ENCODE peak calls at places on chromosomes 16 and 17, in six cellular contexts. U is A549, A is K562, R is HepG2, P is GM12878, V is endothelial cell of umbilical vein. Q is an unnamed sample.

GRCh38 chr17:74466111-74466784 is at the start of gene CD300A:
- DNase-seq in U (no peak), A (no peak), R (no peak), P (no peak), V (no peak), Q (peak; percentile 87)

GRCh38 chr16:57192146-57192545 is 6.0 kb downstream of the RSPRY1 start:
- DNase-seq in U (no peak), A (no peak), R (no peak), P (no peak), V (no peak), Q (no peak)

GRCh38 chr17:72118588-72119279 is 2.1 kb upstream of the SOX9 start:
- DNase-seq in U (peak; percentile 79), A (peak; percentile 50), R (peak; percentile 75), P (peak; percentile 15), V (peak; percentile 37), Q (peak; percentile 49)

GRCh38 chr17:29619251-29619650 is 3.5 kb downstream of the CORO6 start:
- DNase-seq in U (no peak), A (no peak), R (no peak), P (no peak), V (peak; percentile 42), Q (peak; percentile 72)

GRCh38 chr16:30972872-30973271 is 12.1 kb upstream of the HSD3B7 start:
- DNase-seq in U (peak; percentile 32), A (no peak), R (peak; percentile 38), P (no peak), V (no peak), Q (no peak)

GRCh38 chr17:32551186-32551955 is 64.6 kb downstream of the CDK5R1 start:
- DNase-seq in U (no peak), A (no peak), R (no peak), P (peak; percentile 71), V (peak; percentile 76), Q (peak; percentile 67)

GRCh38 chr17:4594406-4595349 is 10.3 kb downstream of the SMTNL2 start:
- DNase-seq in U (no peak), A (peak; percentile 64), R (no peak), P (no peak), V (no peak), Q (no peak)

GRCh38 chr17:81295678-81296381 is 723 bp upstream of the SLC38A10 start:
- DNase-seq in U (peak; percentile 91), A (no peak), R (peak; percentile 53), P (no peak), V (peak; percentile 50), Q (peak; percentile 70)

GRCh38 chr17:14067347-14067746 is 2.0 kb upstream of the COX10 start:
- DNase-seq in U (no peak), A (no peak), R (no peak), P (no peak), V (no peak), Q (no peak)

GRCh38 chr17:50479522-50480141 is 972 bp downstream of the RSAD1 start:
- DNase-seq in U (peak; percentile 97), A (peak; percentile 84), R (peak; percentile 87), P (peak; percentile 32), V (peak; percentile 72), Q (peak; percentile 90)

GRCh38 chr16:29126057-29126494 is 141.2 kb downstream of the LAT start:
- DNase-seq in U (no peak), A (no peak), R (no peak), P (no peak), V (no peak), Q (peak; percentile 9)

GRCh38 chr17:41919165-41919817 is 540 bp upstream of the ACLY start:
- DNase-seq in U (peak; percentile 86), A (peak; percentile 66), R (peak; percentile 65), P (peak; percentile 75), V (no peak), Q (no peak)

DNA sequence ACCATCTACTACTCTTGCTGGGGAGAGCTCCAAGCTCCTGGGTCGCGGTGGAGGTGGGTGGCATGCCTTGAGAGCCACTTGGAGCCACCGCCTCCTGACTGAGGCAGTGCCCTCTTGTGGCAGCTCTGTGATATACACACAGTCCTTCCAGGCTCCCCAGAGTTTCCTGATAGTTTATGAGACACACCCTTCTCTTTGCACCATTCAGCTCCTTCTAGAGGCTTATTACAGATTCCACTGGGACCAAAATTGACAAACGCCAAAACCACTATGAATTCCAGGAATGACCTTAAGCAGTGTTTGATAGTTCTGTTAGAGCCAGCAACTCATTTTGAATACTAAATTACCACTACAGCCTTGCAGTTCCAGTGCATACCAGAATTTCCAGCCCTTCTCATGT is 170.1 kb upstream of the CDH13 start:
- DNase-seq in U (peak; percentile 52), A (peak; percentile 74), R (peak; percentile 50), P (no peak), V (peak; percentile 62), Q (peak; percentile 63)
- TF ChIP-seq CTCF in U (peak; percentile 59), A (peak; percentile 67), R (peak; percentile 84), P (peak; percentile 67), V (peak; percentile 89), Q (peak; percentile 87)

GRCh38 chr17:56125830-56126819 is 27.1 kb upstream of the ANKFN1 start:
- DNase-seq in U (no peak), A (no peak), R (peak; percentile 27), P (no peak), V (peak; percentile 56), Q (peak; percentile 71)

GRCh38 chr17:56130030-56130429 is 23.2 kb upstream of the ANKFN1 start:
- DNase-seq in U (no peak), A (no peak), R (no peak), P (no peak), V (no peak), Q (no peak)

GRCh38 chr17:56136316-56136715 is 17.0 kb upstream of the ANKFN1 start:
- DNase-seq in U (no peak), A (no peak), R (no peak), P (no peak), V (no peak), Q (no peak)

DNA sequence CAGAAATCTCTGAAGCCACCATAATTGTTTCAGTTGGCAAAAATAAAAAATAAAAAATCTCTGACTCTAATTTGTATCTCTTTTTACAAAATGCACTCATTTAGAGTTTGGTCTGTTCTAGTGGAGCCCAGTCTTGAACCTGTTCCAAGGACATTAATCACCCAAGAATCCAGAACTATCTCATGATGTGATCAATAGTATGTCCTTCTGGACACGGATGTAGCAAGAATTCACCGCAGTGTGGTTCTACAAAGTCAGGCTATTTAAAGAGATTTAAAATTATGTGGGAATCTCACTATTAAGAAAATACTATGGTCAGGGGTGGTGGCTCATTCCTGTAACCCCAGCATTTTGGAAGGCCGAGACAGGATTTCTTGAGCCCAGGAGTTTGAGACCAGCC is 21.8 kb upstream of the ANKFN1 start:
- DNase-seq in U (no peak), A (no peak), R (no peak), P (no peak), V (no peak), Q (no peak)
- TF ChIP-seq MYC in U (no peak), A (no peak), R (no peak), P (no peak), V (no peak), Q (no peak)

DNA sequence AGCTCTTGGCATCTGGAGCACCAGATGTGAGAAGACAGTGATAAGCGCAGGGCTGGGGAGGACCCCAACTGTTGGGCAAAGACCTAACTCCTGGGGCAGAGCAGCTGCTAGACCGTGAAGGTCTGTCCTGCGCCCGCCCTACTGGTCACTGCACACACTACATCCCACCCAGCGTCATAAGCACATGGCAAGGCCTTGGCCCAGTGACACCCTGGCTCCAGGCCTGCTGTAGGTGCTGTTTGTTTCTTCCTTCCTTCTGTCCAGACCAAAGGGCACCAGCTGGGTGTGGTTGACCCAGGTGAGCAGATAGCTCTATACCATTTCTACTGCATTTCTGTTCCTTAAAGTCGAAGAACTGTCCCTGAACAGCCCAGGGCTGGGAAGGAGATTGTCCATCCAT is 6.4 kb downstream of the TRPV3 start:
- DNase-seq in U (no peak), A (no peak), R (no peak), P (no peak), V (no peak), Q (no peak)
- TF ChIP-seq CTCF in U (no peak), A (no peak), R (peak; percentile 37), P (no peak), V (no peak), Q (peak; percentile 5)

GRCh38 chr16:83138512-83138911 is 511.7 kb downstream of the CDH13 start:
- DNase-seq in U (no peak), A (no peak), R (no peak), P (no peak), V (no peak), Q (no peak)

GRCh38 chr16:83136419-83136818 is 509.6 kb downstream of the CDH13 start:
- DNase-seq in U (no peak), A (no peak), R (no peak), P (no peak), V (no peak), Q (no peak)

GRCh38 chr16:83136924-83137323 is 510.2 kb downstream of the CDH13 start:
- DNase-seq in U (no peak), A (no peak), R (no peak), P (no peak), V (no peak), Q (no peak)

GRCh38 chr16:83137894-83138293 is 511.1 kb downstream of the CDH13 start:
- DNase-seq in U (no peak), A (no peak), R (no peak), P (no peak), V (no peak), Q (no peak)

DNA sequence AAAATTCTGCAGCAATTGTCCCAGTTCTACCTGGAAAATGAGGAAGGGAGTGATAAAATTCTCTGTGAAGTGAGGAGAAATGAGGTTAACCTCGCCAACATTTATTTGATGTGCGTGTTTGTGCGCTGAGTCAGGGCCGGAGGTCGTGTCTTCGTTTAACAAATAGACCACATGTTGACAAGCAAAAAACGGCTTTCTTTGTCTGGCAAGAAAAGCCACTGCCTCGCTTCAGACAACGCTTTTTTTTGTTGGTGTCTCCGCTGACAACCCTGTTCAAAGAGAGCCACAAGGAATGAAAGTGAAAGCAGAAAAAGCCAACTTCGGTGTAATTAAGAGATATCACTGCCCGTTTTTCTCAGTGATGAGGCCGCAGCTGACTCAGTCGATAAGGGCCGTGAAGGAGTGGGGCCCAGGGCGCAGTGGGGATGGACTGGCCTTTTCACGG is 510.6 kb downstream of the CDH13 start:
- DNase-seq in U (no peak), A (no peak), R (peak; percentile 64), P (no peak), V (no peak), Q (peak; percentile 22)
- TF ChIP-seq MYC in U (no peak), A (no peak), R (no peak), P (no peak), V (no peak), Q (no peak)

GRCh38 chr16:49701867-49702494 is 153.9 kb downstream of the ZNF423 start:
- DNase-seq in U (no peak), A (no peak), R (no peak), P (no peak), V (no peak), Q (no peak)

GRCh38 chr16:49700928-49701685 is 154.8 kb downstream of the ZNF423 start:
- DNase-seq in U (no peak), A (no peak), R (no peak), P (no peak), V (no peak), Q (no peak)

GRCh38 chr16:49703494-49703893 is 152.4 kb downstream of the ZNF423 start:
- DNase-seq in U (no peak), A (no peak), R (no peak), P (no peak), V (no peak), Q (no peak)

GRCh38 chr16:49706620-49707355 is 149.1 kb downstream of the ZNF423 start:
- DNase-seq in U (no peak), A (no peak), R (no peak), P (no peak), V (no peak), Q (no peak)

GRCh38 chr16:49704586-49705155 is 151.2 kb downstream of the ZNF423 start:
- DNase-seq in U (no peak), A (no peak), R (no peak), P (no peak), V (no peak), Q (peak; percentile 54)
- TF ChIP-seq CTCF in U (no peak), A (no peak), R (peak; percentile 32), P (peak; percentile 40), V (peak; percentile 15), Q (peak; percentile 41)